ENCODE peak calls at places on chromosome 4, in eight cellular contexts. G is psoas muscle; Z is CD8-positive, alpha-beta memory T cell; P is right lobe of liver; O is H1; S is upper lobe of left lung; J is left ventricle myocardium inferior; M is effector memory CD4-positive, alpha-beta T cell. X is an unnamed sample.
A peak's percentile ranks its signal among the peaks of the same experiment; 100 is the strongest.

GRCh38 chr4:89496851-89497250 is 189.3 kb upstream of the GPRIN3 start:
- DNase-seq in G (no peak), Z (no peak), P (no peak), O (no peak), S (no peak), J (no peak), M (no peak), X (no peak)

GRCh38 chr4:105306158-105306781 is 159.6 kb downstream of the TET2 start:
- DNase-seq in G (no peak), Z (no peak), P (no peak), O (no peak), S (no peak), J (no peak), M (peak; percentile 0), X (no peak)

GRCh38 chr4:153488006-153488718 is 22.0 kb downstream of the TMEM131L start:
- DNase-seq in G (no peak), Z (peak; percentile 66), P (no peak), O (no peak), S (peak; percentile 67), J (no peak), M (peak; percentile 81), X (no peak)

GRCh38 chr4:140351778-140352177 is 21.7 kb upstream of the SCOC start:
- DNase-seq in G (no peak), Z (no peak), P (peak; percentile 27), O (no peak), S (no peak), J (no peak), M (no peak), X (no peak)

GRCh38 chr4:40576651-40577480 is 52.8 kb downstream of the RBM47 start:
- DNase-seq in G (peak; percentile 79), Z (no peak), P (peak; percentile 93), O (no peak), S (no peak), J (peak; percentile 49), M (no peak), X (peak; percentile 58)

GRCh38 chr4:126860308-126860707 is 772.4 kb upstream of the INTU start:
- DNase-seq in G (no peak), Z (no peak), P (no peak), O (no peak), S (peak; percentile 1), J (no peak), M (no peak), X (no peak)

GRCh38 chr4:77599378-77599777 is 6.2 kb upstream of the CXCL13 start:
- DNase-seq in G (no peak), Z (no peak), P (no peak), O (no peak), S (no peak), J (no peak), M (no peak), X (no peak)

GRCh38 chr4:67275179-67275750 is 270.0 kb downstream of the CENPC start:
- DNase-seq in G (no peak), Z (no peak), P (no peak), O (no peak), S (peak; percentile 56), J (no peak), M (no peak), X (no peak)

GRCh38 chr4:53477666-53478065 is 100.2 kb downstream of the FIP1L1 start:
- DNase-seq in G (no peak), Z (no peak), P (no peak), O (no peak), S (no peak), J (no peak), M (no peak), X (no peak)

GRCh38 chr4:12538162-12538561 is 946.0 kb downstream of the RAB28 start:
- DNase-seq in G (no peak), Z (no peak), P (no peak), O (no peak), S (peak; percentile 54), J (no peak), M (no peak), X (no peak)

GRCh38 chr4:177987896-177988295 is 545.7 kb upstream of the AGA start:
- DNase-seq in G (no peak), Z (no peak), P (no peak), O (no peak), S (no peak), J (no peak), M (no peak), X (no peak)

GRCh38 chr4:134753390-134753789 is 551.8 kb upstream of the PABPC4L start:
- DNase-seq in G (no peak), Z (no peak), P (no peak), O (no peak), S (no peak), J (no peak), M (no peak), X (no peak)

DNA sequence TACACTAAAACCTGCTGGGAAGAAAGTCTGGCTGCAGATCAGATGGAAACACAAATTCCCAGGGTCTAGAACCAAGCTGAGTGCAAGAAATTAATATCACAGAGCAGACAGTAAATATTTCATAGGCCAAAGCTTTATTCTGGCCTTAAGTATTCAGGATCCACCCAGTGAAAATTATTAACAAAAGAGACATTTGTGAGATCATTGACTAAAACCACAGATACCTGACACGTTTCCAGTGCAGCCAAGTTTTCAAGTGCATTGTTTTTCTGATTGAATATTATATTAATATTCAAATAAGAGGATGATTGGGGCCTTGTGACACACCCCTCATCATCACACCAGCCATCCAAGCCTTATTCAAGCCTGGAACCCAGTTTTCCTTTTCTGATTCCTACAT is 10.3 kb downstream of the ELOVL6 start:
- DNase-seq in G (no peak), Z (no peak), P (no peak), O (no peak), S (no peak), J (no peak), M (no peak), X (no peak)
- H3K27ac ChIP-seq in G (no peak overlapping the region), Z (no peak overlapping the region), P (no peak overlapping the region), O (no peak overlapping the region), S (no peak overlapping the region), J (no peak overlapping the region), M (no peak overlapping the region), X (no peak overlapping the region)

DNA sequence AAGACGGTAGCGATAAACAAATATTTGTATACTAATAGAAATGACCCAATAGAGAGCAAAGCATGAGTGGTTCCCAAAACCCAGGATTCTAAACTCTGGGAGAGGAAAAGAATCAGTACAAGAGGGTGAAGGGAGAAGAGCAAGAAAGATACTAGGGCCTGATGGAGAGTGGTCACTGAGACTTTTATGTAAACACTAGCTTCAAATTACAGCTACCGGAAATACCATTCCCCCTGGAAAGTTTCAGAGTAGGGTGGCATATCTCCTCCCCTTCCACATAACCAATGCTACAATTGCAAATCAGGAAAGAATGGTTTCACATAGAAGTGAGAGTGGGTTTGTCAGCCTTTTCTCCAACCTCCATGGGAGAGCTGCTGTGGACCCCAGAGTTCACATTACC is 77.1 kb downstream of the EIF4E start:
- DNase-seq in G (no peak), Z (no peak), P (no peak), O (no peak), S (no peak), J (no peak), M (no peak), X (no peak)
- H3K4me3 ChIP-seq in G (no peak overlapping the region), Z (no peak overlapping the region), P (no peak overlapping the region), O (no peak overlapping the region), S (no peak overlapping the region), J (no peak overlapping the region), M (no peak overlapping the region), X (no peak overlapping the region)

GRCh38 chr4:142845293-142846070 is 619 bp downstream of the INPP4B start:
- DNase-seq in G (peak; percentile 59), Z (no peak), P (peak; percentile 53), O (no peak), S (peak; percentile 86), J (peak; percentile 24), M (no peak), X (no peak)
- H3K27me3 ChIP-seq in G (no peaks in the 10 kb centered on the region), Z (peaks cover 5% of the 10 kb centered on the region), P (peaks cover 10% of the 10 kb centered on the region), O (peaks cover 42% of the 10 kb centered on the region), S (peaks cover 4% of the 10 kb centered on the region), J (peaks cover 37% of the 10 kb centered on the region), M (peaks cover 8% of the 10 kb centered on the region), X (no peaks in the 10 kb centered on the region)

DNA sequence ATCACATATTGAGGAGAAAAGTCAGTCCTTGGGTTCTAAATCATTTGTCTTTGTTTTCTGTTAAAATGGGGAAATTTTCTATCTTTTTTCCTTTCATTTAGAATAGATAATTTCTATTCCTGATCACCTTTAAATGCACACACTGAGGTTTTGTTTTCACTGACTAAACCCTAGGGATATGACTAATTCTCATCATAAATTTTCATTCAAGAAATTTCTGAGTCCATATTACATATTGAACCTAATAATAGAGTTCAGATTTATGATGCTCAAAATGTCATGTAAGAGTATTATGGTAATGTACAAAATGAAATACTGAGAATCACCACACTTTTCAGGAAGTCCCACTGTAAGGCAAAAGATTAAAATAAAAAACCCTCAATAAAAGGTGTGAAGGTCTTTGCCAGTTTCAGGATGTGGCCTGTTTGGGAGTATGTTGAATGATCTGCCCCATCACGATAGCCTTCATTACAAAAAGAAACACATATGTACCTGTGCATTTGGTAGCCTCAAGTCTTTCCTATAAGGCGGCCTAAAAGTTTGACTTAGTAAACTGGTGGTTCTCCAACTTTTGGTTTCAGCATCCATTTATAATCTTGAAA is 49.4 kb downstream of the LEF1 start:
- DNase-seq in G (no peak), Z (no peak), P (no peak), O (no peak), S (no peak), J (no peak), M (no peak), X (no peak)
- H3K27ac ChIP-seq in G (no peak overlapping the region), Z (no peak overlapping the region), P (no peak overlapping the region), O (no peak overlapping the region), S (no peak overlapping the region), J (no peak overlapping the region), M (peak overlapping the region; percentile 68), X (no peak overlapping the region)